ENCODE peak calls at places on chromosomes 7 and 10, in six cellular contexts. I is stimulated activated CD8-positive, alpha-beta memory T cell treated with anti-CD3 and anti-CD28 coated beads, Interleukin-2, amount 100 ng/mL, for 1 hour; W is right lobe of liver; N is substantia nigra; H is NCI-H460; G is HFFc6. E is an unnamed sample.

GRCh38 chr10:117503886-117504205 is 38.7 kb upstream of the EMX2 start:
- DNase-seq in I (no peak), W (no peak), N (no peak), H (no peak), G (no peak), E (no peak)

GRCh38 chr7:3922175-3922635 is 621.2 kb downstream of the SDK1 start:
- DNase-seq in I (no peak), W (no peak), N (no peak), H (peak; percentile 89), G (peak; percentile 42), E (no peak)

GRCh38 chr10:33887188-33887587 is 552.7 kb upstream of the NRP1 start:
- DNase-seq in I (no peak), W (peak; percentile 46), N (no peak), H (no peak), G (no peak), E (no peak)

GRCh38 chr10:119165171-119166110 is at the start of gene SFXN4:
- DNase-seq in I (peak; percentile 62), W (peak; percentile 90), N (peak; percentile 84), H (peak; percentile 57), G (peak; percentile 38), E (peak; percentile 80)

GRCh38 chr10:46992794-46993552 is 81.7 kb downstream of the PTPN20 start:
- DNase-seq in I (no peak), W (no peak), N (peak; percentile 29), H (peak; percentile 17), G (peak; percentile 47), E (no peak)

GRCh38 chr10:36181421-36181820 is 539.3 kb upstream of the FZD8 start:
- DNase-seq in I (no peak), W (no peak), N (no peak), H (no peak), G (no peak), E (no peak)

GRCh38 chr10:13499150-13499549 is 29.7 kb downstream of the BEND7 start:
- DNase-seq in I (no peak), W (no peak), N (no peak), H (no peak), G (no peak), E (no peak)

GRCh38 chr10:130686680-130687300 is 550.6 kb downstream of the GLRX3 start:
- DNase-seq in I (no peak), W (no peak), N (no peak), H (no peak), G (no peak), E (no peak)

GRCh38 chr7:90889210-90889609 is 293.1 kb downstream of the CDK14 start:
- DNase-seq in I (no peak), W (no peak), N (no peak), H (no peak), G (no peak), E (no peak)

E was measured in ureter.